ENCODE peak calls at places on chromosomes 7 and 10, in ten cellular contexts. I is T-helper 17 cell; Q is activated CD4-positive, alpha-beta T cell treated with anti-CD3 and anti-CD28 coated beads, Interleukin-2, amount 50 U/mL, for 1 hour; Y is cardiac muscle cell; R is heart right ventricle; L is tibial artery; W is NCI-H1930; B is GM23338; Z is glutamatergic neuron; O is AML-193. G is an unnamed sample.

GRCh38 chr7:87475359-87476178 is at the start of gene ABCB4:
- DNase-seq in I (no peak), Z (peak), R (peak), Q (no peak), W (no peak), O (no peak), B (peak), Y (peak), L (no peak), G (no peak)

GRCh38 chr10:3500408-3500856 is 284.6 kb downstream of the KLF6 start:
- DNase-seq in I (no peak), Z (peak), Q (no peak), R (peak), Y (peak), L (peak), B (peak), W (peak), O (no peak), G (no peak)

GRCh38 chr7:35596061-35596460 is 98.9 kb downstream of the HERPUD2 start:
- DNase-seq in B (no peak), R (peak), Q (no peak), Z (no peak), L (no peak), Y (no peak), W (no peak), O (no peak), I (no peak), G (no peak)

GRCh38 chr7:150322114-150322832 is 882 bp upstream of the LRRC61 start:
- DNase-seq in W (peak), R (no peak), Q (peak), B (no peak), O (peak), Y (no peak), L (no peak), I (no peak), Z (no peak), G (no peak)

GRCh38 chr7:30458311-30458710 is 20.3 kb downstream of the NOD1 start:
- DNase-seq in Q (no peak), B (no peak), R (no peak), O (no peak), L (no peak), Z (no peak), W (no peak), Y (no peak), I (no peak), G (no peak)

GRCh38 chr7:597348-598178 is 77.9 kb upstream of the PDGFA start:
- DNase-seq in Y (no peak), B (no peak), W (no peak), L (no peak), O (no peak), R (no peak), Q (no peak), I (no peak), Z (peak), G (no peak)

GRCh38 chr7:97119747-97120146 is 2.2 kb downstream of the SDHAF3 start:
- DNase-seq in O (no peak), B (no peak), Z (no peak), W (no peak), Q (no peak), Y (no peak), R (no peak), L (no peak), I (no peak), G (no peak)

GRCh38 chr10:62261666-62262065 is 7.0 kb downstream of the RTKN2 start:
- DNase-seq in Y (no peak), W (no peak), O (no peak), B (no peak), R (no peak), I (no peak), Q (no peak), Z (no peak), L (no peak), G (no peak)

GRCh38 chr10:63611078-63611477 is 89.9 kb downstream of the REEP3 start:
- DNase-seq in Y (no peak), Q (no peak), O (no peak), W (no peak), L (no peak), I (no peak), R (no peak), B (no peak), Z (no peak), G (no peak)

GRCh38 chr10:29648114-29648982 is 13.6 kb upstream of the SVIL start:
- DNase-seq in B (no peak), L (no peak), Z (no peak), I (no peak), W (no peak), Q (peak), R (no peak), Y (no peak), O (no peak), G (peak)

GRCh38 chr7:116075351-116076145 is 45.0 kb upstream of the TFEC start:
- DNase-seq in L (no peak), Z (no peak), I (no peak), Y (no peak), Q (no peak), B (no peak), W (no peak), O (no peak), R (no peak), G (no peak)

GRCh38 chr10:7133270-7133669 is 277.6 kb downstream of the SFMBT2 start:
- DNase-seq in W (no peak), L (no peak), Q (no peak), Y (no peak), I (no peak), O (no peak), B (no peak), R (no peak), Z (no peak), G (no peak)

GRCh38 chr10:34282186-34282585 is 532.9 kb downstream of the PARD3 start:
- DNase-seq in I (no peak), B (no peak), Q (no peak), L (no peak), O (no peak), W (no peak), R (no peak), Y (no peak), Z (no peak), G (no peak)

GRCh38 chr7:100406767-100407166 is 21.7 kb downstream of the ZCWPW1 start:
- DNase-seq in Z (no peak), Q (no peak), I (no peak), B (no peak), Y (no peak), R (no peak), O (no peak), L (no peak), W (no peak), G (no peak)

GRCh38 chr7:29457565-29457971 is 106.1 kb upstream of the PRR15 start:
- DNase-seq in W (no peak), R (no peak), O (no peak), B (no peak), Z (no peak), Y (peak), Q (no peak), L (no peak), I (no peak), G (no peak)

GRCh38 chr10:65194555-65194954 is 1673.4 kb downstream of the REEP3 start:
- DNase-seq in O (no peak), Q (no peak), B (no peak), Z (no peak), R (no peak), W (no peak), Y (no peak), I (no peak), L (no peak), G (no peak)

GRCh38 chr7:116161733-116162132 is 48.6 kb upstream of the TES start:
- DNase-seq in Q (no peak), W (no peak), B (peak), Y (peak), R (no peak), O (no peak), I (no peak), L (no peak), Z (no peak), G (no peak)

GRCh38 chr10:13003004-13003403 is 1.5 kb upstream of the CCDC3 start:
- DNase-seq in Q (no peak), O (no peak), I (no peak), L (no peak), Y (no peak), B (no peak), Z (no peak), R (no peak), W (no peak), G (no peak)

GRCh38 chr7:15854841-15855576 is 168.5 kb upstream of the MEOX2 start:
- DNase-seq in L (no peak), O (no peak), R (no peak), I (no peak), B (no peak), Y (no peak), Q (no peak), Z (no peak), W (no peak), G (no peak)

GRCh38 chr10:20492447-20492846 is 404.7 kb downstream of the NEBL start:
- DNase-seq in B (peak), W (no peak), O (no peak), Z (no peak), Q (no peak), L (no peak), Y (peak), I (no peak), R (no peak), G (no peak)

GRCh38 chr7:22223841-22224240 is 133.1 kb downstream of the RAPGEF5 start:
- DNase-seq in Y (no peak), B (no peak), I (no peak), W (no peak), Q (no peak), Z (no peak), L (no peak), R (no peak), O (no peak), G (no peak)

GRCh38 chr7:13949450-13949849 is 40.0 kb downstream of the ETV1 start:
- DNase-seq in Z (peak), R (no peak), O (no peak), I (no peak), Q (no peak), B (no peak), L (no peak), W (peak), Y (no peak), G (no peak)

GRCh38 chr10:99872367-99873162 is 90.1 kb downstream of the ABCC2 start:
- DNase-seq in I (no peak), Z (no peak), Y (no peak), O (no peak), R (no peak), B (no peak), L (no peak), Q (no peak), W (no peak), G (no peak)

GRCh38 chr10:75982611-75983369 is 551.4 kb downstream of the LRMDA start:
- DNase-seq in R (no peak), I (no peak), W (no peak), L (no peak), Y (no peak), Z (no peak), Q (no peak), B (no peak), O (no peak), G (no peak)

GRCh38 chr7:20219062-20219445 is 1.9 kb upstream of the MACC1 start:
- DNase-seq in Z (no peak), L (no peak), Y (no peak), Q (no peak), R (no peak), O (no peak), W (no peak), I (no peak), B (no peak), G (no peak)

GRCh38 chr7:131521651-131522163 is 34.7 kb downstream of the PODXL start:
- DNase-seq in I (no peak), R (peak), Z (no peak), L (peak), W (no peak), Q (no peak), Y (no peak), O (no peak), B (peak), G (no peak)

GRCh38 chr10:62000037-62000603 is 98.6 kb downstream of the ARID5B start:
- DNase-seq in W (no peak), Y (no peak), O (no peak), Q (no peak), Z (no peak), L (no peak), B (no peak), R (no peak), I (no peak), G (no peak)

GRCh38 chr10:70324341-70324861 is 40.6 kb upstream of the NPFFR1 start:
- DNase-seq in B (peak), W (no peak), O (no peak), Q (no peak), R (peak), Y (peak), I (no peak), L (peak), Z (peak), G (peak)

GRCh38 chr10:566241-566885 is 123.1 kb downstream of the DIP2C start:
- DNase-seq in I (no peak), B (no peak), W (no peak), O (no peak), L (no peak), R (no peak), Y (no peak), Q (no peak), Z (no peak), G (no peak)

GRCh38 chr10:17744395-17744841 is 7.6 kb upstream of the TMEM236 start:
- DNase-seq in Q (no peak), R (no peak), I (no peak), Y (no peak), W (no peak), Z (no peak), L (no peak), B (no peak), O (peak), G (no peak)

GRCh38 chr7:95509199-95509598 is 23.5 kb downstream of the ASB4 start:
- DNase-seq in O (no peak), I (no peak), Q (no peak), Y (peak), R (no peak), B (peak), Z (peak), L (no peak), W (peak), G (no peak)